ENCODE peak calls at places on chromosomes 13 and 19, in four cellular contexts. R is uterus, G is cardiac muscle cell, J is upper lobe of right lung. L is an unnamed sample.

GRCh38 chr19:45097776-45098520 is 5.0 kb downstream of the PPP1R37 start:
- DNase-seq in R (peak), G (no peak), J (peak), L (no peak)

GRCh38 chr13:46165485-46166220 is 16.3 kb downstream of the LCP1 start:
- DNase-seq in R (no peak), G (no peak), J (no peak), L (no peak)

GRCh38 chr19:2251577-2252480 is 2.7 kb downstream of the AMH start:
- DNase-seq in R (no peak), G (no peak), J (no peak), L (no peak)

GRCh38 chr19:3440082-3440481 is 40.2 kb downstream of the SMIM24 start:
- DNase-seq in R (no peak), G (no peak), J (no peak), L (no peak)

GRCh38 chr13:78650725-78651083 is 8.3 kb downstream of the OBI1 start:
- DNase-seq in R (no peak), G (no peak), J (no peak), L (no peak)

GRCh38 chr13:85631801-85632200 is 167.4 kb downstream of the SLITRK6 start:
- DNase-seq in R (no peak), G (no peak), J (no peak), L (no peak)

GRCh38 chr19:49200238-49200862 is 42.8 kb downstream of the TRPM4 start:
- DNase-seq in R (no peak), G (no peak), J (no peak), L (no peak)

GRCh38 chr19:49042177-49042576 is 1.5 kb upstream of the CGB5 start:
- DNase-seq in R (no peak), G (no peak), J (no peak), L (no peak)

GRCh38 chr13:42964681-42965305 is 27.2 kb downstream of the EPSTI1 start:
- DNase-seq in R (no peak), G (no peak), J (no peak), L (no peak)

GRCh38 chr13:100440756-100441421 is 147.7 kb downstream of the GGACT start:
- DNase-seq in R (no peak), G (no peak), J (no peak), L (no peak)

GRCh38 chr13:113759525-113760137 is 605 bp downstream of the TMEM255B start:
- DNase-seq in R (peak), G (peak), J (peak), L (no peak)

GRCh38 chr13:113432509-113433270 is 20.6 kb downstream of the ADPRHL1 start:
- DNase-seq in R (no peak), G (no peak), J (no peak), L (peak)

GRCh38 chr13:44197791-44198770 is 175.5 kb upstream of the SERP2 start:
- DNase-seq in R (no peak), G (peak), J (no peak), L (no peak)

GRCh38 chr13:64928704-64929499 is 2301.2 kb downstream of the PCDH9 start:
- DNase-seq in R (no peak), G (no peak), J (no peak), L (no peak)

GRCh38 chr19:35347171-35347929 is at the start of gene FFAR1:
- DNase-seq in R (no peak), G (no peak), J (peak), L (no peak)

GRCh38 chr13:20114066-20114465 is 46.8 kb downstream of the GJA3 start:
- DNase-seq in R (no peak), G (no peak), J (no peak), L (no peak)

GRCh38 chr19:58261968-58262921 is 16.5 kb upstream of the ZNF8 start:
- DNase-seq in R (no peak), G (no peak), J (no peak), L (no peak)

GRCh38 chr19:14516746-14517438 is 1.3 kb downstream of the DNAJB1 start:
- DNase-seq in R (no peak), G (no peak), J (no peak), L (no peak)

GRCh38 chr19:45484273-45484945 is 12.4 kb downstream of the RTN2 start:
- DNase-seq in R (no peak), G (no peak), J (no peak), L (no peak)

GRCh38 chr19:48768989-48769713 is 13.8 kb downstream of the FGF21 start:
- DNase-seq in R (no peak), G (no peak), J (no peak), L (no peak)

GRCh38 chr19:5850743-5851293 is 431 bp downstream of the FUT3 start:
- DNase-seq in R (peak), G (no peak), J (peak), L (no peak)

GRCh38 chr13:84443463-84443862 is 561.2 kb upstream of the SLITRK1 start:
- DNase-seq in R (no peak), G (no peak), J (no peak), L (no peak)

GRCh38 chr13:97753269-97753668 is 200.2 kb upstream of the IPO5 start:
- DNase-seq in R (no peak), G (no peak), J (no peak), L (no peak)

GRCh38 chr19:53531457-53531856 is 6.5 kb upstream of the ZNF331 start:
- DNase-seq in R (no peak), G (no peak), J (no peak), L (no peak)

GRCh38 chr19:14580623-14581237 is 2.2 kb upstream of the CLEC17A start:
- DNase-seq in R (no peak), G (no peak), J (no peak), L (no peak)

GRCh38 chr19:14758816-14759215 is 19.5 kb downstream of the ADGRE2 start:
- DNase-seq in R (no peak), G (no peak), J (no peak), L (no peak)

GRCh38 chr13:43846496-43846895 is 33.0 kb downstream of the CCDC122 start:
- DNase-seq in R (no peak), G (no peak), J (no peak), L (no peak)

GRCh38 chr13:40503966-40504591 is 162.4 kb downstream of the FOXO1 start:
- DNase-seq in R (no peak), G (no peak), J (no peak), L (no peak)

GRCh38 chr19:49933643-49934042 is 4.3 kb upstream of the NUP62 start:
- DNase-seq in R (no peak), G (no peak), J (no peak), L (no peak)

GRCh38 chr19:327291-328024 is 17.1 kb downstream of the MIER2 start:
- DNase-seq in R (no peak), G (no peak), J (peak), L (no peak)

GRCh38 chr19:14051980-14052379 is 9.9 kb downstream of the PALM3 start:
- DNase-seq in R (no peak), G (no peak), J (peak), L (no peak)

GRCh38 chr13:73335938-73336337 is 277.1 kb downstream of the KLF5 start:
- DNase-seq in R (no peak), G (no peak), J (no peak), L (no peak)

GRCh38 chr13:112890316-112891131 is 78.5 kb upstream of the MCF2L start:
- DNase-seq in R (no peak), G (no peak), J (no peak), L (peak)

GRCh38 chr19:50536662-50537305 is 23.1 kb upstream of the ASPDH start:
- DNase-seq in R (no peak), G (no peak), J (no peak), L (no peak)

GRCh38 chr19:8000298-8001038 is 5.0 kb downstream of the ELAVL1 start:
- DNase-seq in R (no peak), G (no peak), J (no peak), L (no peak)

GRCh38 chr19:4814625-4815425 is 16.7 kb downstream of the TICAM1 start:
- DNase-seq in R (no peak), G (no peak), J (no peak), L (no peak)

GRCh38 chr19:6056801-6057650 is 53.3 kb downstream of the RFX2 start:
- DNase-seq in R (peak), G (no peak), J (no peak), L (peak)

GRCh38 chr19:12940897-12941296 is 2.5 kb downstream of the CALR start:
- DNase-seq in R (no peak), G (no peak), J (no peak), L (no peak)
- H3K27ac ChIP-seq in R (no peak), G (peak), J (no peak), L (no peak)

GRCh38 chr19:42282810-42283247 is 13.8 kb downstream of the CIC start:
- DNase-seq in R (no peak), G (no peak), J (no peak), L (no peak)

GRCh38 chr19:42280761-42281174 is 11.7 kb downstream of the CIC start:
- DNase-seq in R (peak), G (peak), J (no peak), L (no peak)

GRCh38 chr19:42279902-42280760 is 11.1 kb downstream of the CIC start:
- DNase-seq in R (peak), G (peak), J (peak), L (peak)

GRCh38 chr19:42282036-42282762 is 13.1 kb downstream of the CIC start:
- DNase-seq in R (peak), G (no peak), J (no peak), L (no peak)

GRCh38 chr19:42281175-42282035 is 12.4 kb downstream of the CIC start:
- DNase-seq in R (peak), G (peak), J (no peak), L (peak)
- H3K27ac ChIP-seq in R (peak), G (peak), J (peak), L (peak)

GRCh38 chr13:106986687-106987434 is 418.9 kb upstream of the ARGLU1 start:
- DNase-seq in R (no peak), G (no peak), J (no peak), L (no peak)
- H3K27ac ChIP-seq in R (no peak), G (no peak), J (no peak), L (no peak)

DNA sequence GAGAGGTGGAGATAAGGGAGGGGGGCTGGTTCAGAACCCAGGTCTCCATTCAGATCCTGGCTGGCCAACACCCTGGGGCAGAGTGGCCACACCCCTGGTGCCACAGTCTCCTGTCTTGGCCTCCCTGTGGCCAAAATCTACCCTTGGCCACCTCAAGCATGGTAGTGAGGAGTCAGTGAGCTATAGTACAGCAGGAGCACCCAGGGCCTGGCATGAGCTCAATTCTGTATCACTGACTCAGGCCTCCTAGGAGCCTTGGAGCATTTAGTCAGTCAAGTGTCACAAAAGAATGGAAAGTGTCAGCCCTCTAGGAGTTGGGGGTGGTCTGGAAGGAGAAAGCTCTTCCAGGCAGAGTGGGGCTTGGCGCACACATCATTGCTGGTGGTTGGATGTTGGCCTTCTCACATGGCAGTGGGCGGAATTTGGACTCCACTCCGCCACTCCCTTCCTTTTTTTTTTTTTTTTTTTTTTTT is 6.6 kb upstream of the CD79A start:
- DNase-seq in R (no peak), G (no peak), J (no peak), L (no peak)
- H3K27ac ChIP-seq in R (no peak), G (peak), J (no peak), L (no peak)

L was measured in heart left ventricle.